ENCODE peak calls at places on chromosomes 11 and 22, in ten cellular contexts. F, N, R, W, J, X, Y, S, Z and C are unnamed samples.

GRCh38 chr11:64642876-64643257 is 51.8 kb downstream of the SLC22A12 start:
- DNase-seq in F (no peak), N (no peak), R (no peak), W (no peak), J (no peak), X (no peak), Y (no peak), S (no peak), Z (no peak), C (no peak)

GRCh38 chr11:5620606-5621521 is 3.9 kb upstream of the TRIM34 start:
- DNase-seq in F (no peak), N (no peak), R (no peak), W (peak), J (no peak), X (peak), Y (no peak), S (peak), Z (peak), C (peak)

GRCh38 chr22:28917747-28918543 is 34.6 kb downstream of the ZNRF3 start:
- DNase-seq in F (peak), N (no peak), R (no peak), W (peak), J (no peak), X (no peak), Y (no peak), S (no peak), Z (peak), C (peak)

GRCh38 chr11:119419834-119420492 is 3.0 kb downstream of the THY1 start:
- DNase-seq in F (no peak), N (no peak), R (no peak), W (no peak), J (no peak), X (no peak), Y (no peak), S (no peak), Z (no peak), C (peak)

GRCh38 chr22:28989035-28989464 is 72.6 kb downstream of the C22orf31 start:
- DNase-seq in F (no peak), N (peak), R (no peak), W (no peak), J (no peak), X (no peak), Y (no peak), S (no peak), Z (no peak), C (no peak)

GRCh38 chr11:74138572-74138971 is 32.2 kb downstream of the C2CD3 start:
- DNase-seq in F (no peak), N (no peak), R (no peak), W (peak), J (no peak), X (peak), Y (no peak), S (peak), Z (peak), C (peak)

GRCh38 chr22:30015846-30016245 is 64.4 kb upstream of the HORMAD2 start:
- DNase-seq in F (no peak), N (no peak), R (no peak), W (peak), J (no peak), X (no peak), Y (no peak), S (no peak), Z (peak), C (no peak)

GRCh38 chr11:68189888-68190287 is 23.2 kb downstream of the KMT5B start:
- DNase-seq in F (no peak), N (no peak), R (no peak), W (no peak), J (no peak), X (no peak), Y (no peak), S (no peak), Z (no peak), C (no peak)

GRCh38 chr22:39349506-39349966 is 255 bp upstream of the SYNGR1 start:
- DNase-seq in F (peak), N (peak), R (peak), W (no peak), J (no peak), X (peak), Y (peak), S (no peak), Z (peak), C (no peak)

GRCh38 chr11:36427079-36427478 is 83.0 kb downstream of the TRAF6 start:
- DNase-seq in F (peak), N (no peak), R (no peak), W (peak), J (no peak), X (no peak), Y (no peak), S (peak), Z (no peak), C (no peak)

GRCh38 chr11:66388746-66389386 is 17.3 kb upstream of the SLC29A2 start:
- DNase-seq in F (peak), N (peak), R (peak), W (peak), J (peak), X (peak), Y (peak), S (peak), Z (peak), C (peak)